ENCODE peak calls at places on chromosomes 7 and 10, in seven cellular contexts. One of them, this sample, is unnamed.
A peak's percentile ranks its signal among the peaks of the same experiment; 100 is the strongest.

GRCh38 chr10:132113766-132114365 is 48.1 kb downstream of the JAKMIP3 start:
- DNase-seq in upper lobe of right lung: peak; percentile 46
- DNase-seq in A673: no peak
- DNase-seq in right cardiac atrium: no peak
- DNase-seq in trophoblast cell: no peak
- DNase-seq in CD4-positive, alpha-beta memory T cell: no peak
- DNase-seq in RWPE2: peak; percentile 27
- DNase-seq in this sample: no peak

GRCh38 chr10:103653581-103654020 is 160.1 kb downstream of the NEURL1 start:
- DNase-seq in upper lobe of right lung: no peak
- DNase-seq in A673: no peak
- DNase-seq in right cardiac atrium: no peak
- DNase-seq in trophoblast cell: no peak
- DNase-seq in CD4-positive, alpha-beta memory T cell: no peak
- DNase-seq in RWPE2: no peak
- DNase-seq in this sample: no peak

GRCh38 chr10:77234599-77234998 is 403.0 kb downstream of the KCNMA1 start:
- DNase-seq in upper lobe of right lung: no peak
- DNase-seq in A673: no peak
- DNase-seq in right cardiac atrium: no peak
- DNase-seq in trophoblast cell: no peak
- DNase-seq in CD4-positive, alpha-beta memory T cell: no peak
- DNase-seq in RWPE2: no peak
- DNase-seq in this sample: no peak

GRCh38 chr10:62769574-62770242 is 34.8 kb upstream of the ADO start:
- DNase-seq in upper lobe of right lung: no peak
- DNase-seq in A673: peak; percentile 23
- DNase-seq in right cardiac atrium: peak; percentile 45
- DNase-seq in trophoblast cell: no peak
- DNase-seq in CD4-positive, alpha-beta memory T cell: no peak
- DNase-seq in RWPE2: no peak
- DNase-seq in this sample: no peak

GRCh38 chr10:120941468-120941867 is 90.3 kb downstream of the WDR11 start:
- DNase-seq in upper lobe of right lung: no peak
- DNase-seq in A673: no peak
- DNase-seq in right cardiac atrium: no peak
- DNase-seq in trophoblast cell: no peak
- DNase-seq in CD4-positive, alpha-beta memory T cell: no peak
- DNase-seq in RWPE2: no peak
- DNase-seq in this sample: no peak

GRCh38 chr7:66344166-66344565 is 139.0 kb downstream of the TPST1 start:
- DNase-seq in upper lobe of right lung: no peak
- DNase-seq in A673: no peak
- DNase-seq in right cardiac atrium: no peak
- DNase-seq in trophoblast cell: no peak
- DNase-seq in CD4-positive, alpha-beta memory T cell: no peak
- DNase-seq in RWPE2: no peak
- DNase-seq in this sample: peak; percentile 58

GRCh38 chr7:92698237-92698841 is 108.1 kb upstream of the FAM133B start:
- DNase-seq in upper lobe of right lung: no peak
- DNase-seq in A673: peak; percentile 48
- DNase-seq in right cardiac atrium: no peak
- DNase-seq in trophoblast cell: no peak
- DNase-seq in CD4-positive, alpha-beta memory T cell: no peak
- DNase-seq in RWPE2: no peak
- DNase-seq in this sample: peak; percentile 83

GRCh38 chr7:70071786-70072185 is 473.5 kb downstream of the AUTS2 start:
- DNase-seq in upper lobe of right lung: no peak
- DNase-seq in A673: no peak
- DNase-seq in right cardiac atrium: no peak
- DNase-seq in trophoblast cell: no peak
- DNase-seq in CD4-positive, alpha-beta memory T cell: no peak
- DNase-seq in RWPE2: no peak
- DNase-seq in this sample: no peak

DNA sequence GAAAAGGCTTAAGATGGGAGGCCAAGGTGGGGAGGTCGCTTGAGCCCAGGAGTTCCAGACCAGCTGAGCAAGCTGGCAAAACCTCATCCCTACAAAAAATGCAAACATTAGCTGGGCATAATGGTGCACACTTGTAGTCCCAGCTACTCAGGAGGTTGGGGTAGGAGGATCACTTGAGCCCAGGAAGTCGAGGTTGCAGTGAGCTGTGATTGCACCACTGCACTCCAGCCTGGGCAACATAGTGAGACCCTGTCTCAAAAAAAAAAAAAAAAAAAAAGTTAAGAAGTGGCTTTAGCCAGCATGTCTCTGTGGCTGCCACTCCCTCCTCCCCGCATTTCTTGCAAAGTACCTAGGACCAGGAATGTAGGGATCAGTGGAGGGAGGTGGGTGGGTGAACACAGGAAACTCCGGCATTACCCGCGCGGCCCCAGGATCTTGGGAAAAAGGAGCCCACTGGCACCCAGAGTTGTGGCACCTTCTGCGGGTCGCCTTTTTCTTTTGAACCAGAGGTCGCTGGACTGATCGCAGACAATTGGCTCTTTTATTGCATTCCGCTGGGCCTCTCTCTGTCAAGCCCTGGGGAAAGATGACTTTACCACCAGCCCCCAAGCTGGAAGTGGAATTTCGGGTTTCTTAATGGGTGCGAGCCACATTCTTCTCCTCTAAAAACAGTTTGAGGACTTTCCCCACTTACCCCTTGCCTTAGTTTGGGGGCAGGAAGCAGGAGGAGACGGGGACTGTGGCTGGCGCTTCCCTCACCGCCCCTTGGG is 3.5 kb downstream of the VGF start:
- DNase-seq in upper lobe of right lung: no peak
- DNase-seq in A673: no peak
- DNase-seq in right cardiac atrium: no peak
- DNase-seq in trophoblast cell: peak; percentile 21
- DNase-seq in CD4-positive, alpha-beta memory T cell: no peak
- DNase-seq in RWPE2: no peak
- DNase-seq in this sample: no peak
- H3K4me3 ChIP-seq in upper lobe of right lung: no peak overlapping the region
- H3K4me3 ChIP-seq in A673: no peak overlapping the region
- H3K4me3 ChIP-seq in right cardiac atrium: no peak overlapping the region
- H3K4me3 ChIP-seq in trophoblast cell: no peak overlapping the region
- H3K4me3 ChIP-seq in CD4-positive, alpha-beta memory T cell: no peak overlapping the region
- H3K4me3 ChIP-seq in RWPE2: no peak overlapping the region
- H3K4me3 ChIP-seq in this sample: no peak overlapping the region

GRCh38 chr7:130919316-130920103 is 185.5 kb upstream of the KLF14 start:
- DNase-seq in upper lobe of right lung: no peak
- DNase-seq in A673: no peak
- DNase-seq in right cardiac atrium: no peak
- DNase-seq in trophoblast cell: no peak
- DNase-seq in CD4-positive, alpha-beta memory T cell: no peak
- DNase-seq in RWPE2: no peak
- DNase-seq in this sample: no peak

GRCh38 chr7:130917669-130918128 is 183.7 kb upstream of the KLF14 start:
- DNase-seq in upper lobe of right lung: no peak
- DNase-seq in A673: peak; percentile 92
- DNase-seq in right cardiac atrium: no peak
- DNase-seq in trophoblast cell: no peak
- DNase-seq in CD4-positive, alpha-beta memory T cell: no peak
- DNase-seq in RWPE2: no peak
- DNase-seq in this sample: no peak

GRCh38 chr7:130920122-130920521 is 186.1 kb upstream of the KLF14 start:
- DNase-seq in upper lobe of right lung: no peak
- DNase-seq in A673: no peak
- DNase-seq in right cardiac atrium: no peak
- DNase-seq in trophoblast cell: no peak
- DNase-seq in CD4-positive, alpha-beta memory T cell: no peak
- DNase-seq in RWPE2: no peak
- DNase-seq in this sample: no peak

GRCh38 chr7:130921391-130922180 is 187.6 kb upstream of the KLF14 start:
- DNase-seq in upper lobe of right lung: no peak
- DNase-seq in A673: peak; percentile 65
- DNase-seq in right cardiac atrium: peak; percentile 83
- DNase-seq in trophoblast cell: no peak
- DNase-seq in CD4-positive, alpha-beta memory T cell: no peak
- DNase-seq in RWPE2: no peak
- DNase-seq in this sample: peak; percentile 96

DNA sequence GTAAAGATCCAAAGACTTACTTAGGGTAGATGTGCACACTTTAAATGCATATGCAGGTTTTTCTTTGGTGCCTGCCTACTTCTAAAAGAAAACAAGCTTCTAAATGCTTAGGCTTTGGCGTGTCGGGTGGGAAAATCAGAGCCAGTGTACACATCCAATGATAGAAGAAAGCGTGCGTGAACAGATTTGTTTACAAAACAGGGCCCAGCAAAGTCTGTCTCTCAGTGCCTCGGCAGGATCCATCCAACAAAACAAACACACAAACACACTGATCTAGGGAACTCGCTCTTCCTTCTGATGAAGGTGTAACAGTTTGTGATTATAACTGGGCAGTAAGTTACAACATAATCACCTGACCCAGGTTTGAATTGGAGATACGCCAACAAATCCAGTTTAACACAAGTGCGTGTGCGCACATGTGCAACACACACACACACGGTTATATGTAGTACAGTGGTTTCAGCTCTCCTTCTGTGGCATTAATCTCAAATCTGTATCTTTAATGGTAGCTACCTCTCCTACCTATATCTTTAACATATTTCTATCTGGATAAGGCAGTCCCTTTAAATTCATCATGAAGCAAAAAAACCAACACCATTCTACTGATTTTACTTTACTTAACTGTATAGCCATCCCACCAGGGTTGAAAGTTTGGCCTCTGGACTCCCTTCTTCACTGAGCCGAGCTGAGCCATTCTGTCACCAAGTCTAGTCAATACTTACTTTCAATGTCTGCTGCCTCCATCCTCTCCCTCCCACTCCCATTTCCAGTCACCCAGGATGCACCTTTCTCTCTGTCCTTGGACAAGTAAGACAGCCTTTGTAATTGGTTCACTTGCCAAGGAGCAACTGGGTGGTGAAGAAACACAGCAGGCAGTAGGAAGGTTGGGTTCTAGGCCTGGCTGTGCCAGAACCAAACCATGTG is 184.4 kb upstream of the KLF14 start:
- DNase-seq in upper lobe of right lung: no peak
- DNase-seq in A673: peak; percentile 15
- DNase-seq in right cardiac atrium: no peak
- DNase-seq in trophoblast cell: no peak
- DNase-seq in CD4-positive, alpha-beta memory T cell: no peak
- DNase-seq in RWPE2: no peak
- DNase-seq in this sample: no peak
- H3K4me1 ChIP-seq in upper lobe of right lung: peaks cover 64% of the 10 kb centered on the region
- H3K4me1 ChIP-seq in A673: peaks cover 93% of the 10 kb centered on the region
- H3K4me1 ChIP-seq in right cardiac atrium: peaks cover 32% of the 10 kb centered on the region
- H3K4me1 ChIP-seq in trophoblast cell: peaks cover 11% of the 10 kb centered on the region
- H3K4me1 ChIP-seq in CD4-positive, alpha-beta memory T cell: peaks cover 100% of the 10 kb centered on the region
- H3K4me1 ChIP-seq in RWPE2: peaks cover 60% of the 10 kb centered on the region
- H3K4me1 ChIP-seq in this sample: peaks cover 91% of the 10 kb centered on the region

GRCh38 chr7:151275813-151276577 is 27.5 kb upstream of the SMARCD3 start:
- DNase-seq in upper lobe of right lung: peak; percentile 75
- DNase-seq in A673: no peak
- DNase-seq in right cardiac atrium: no peak
- DNase-seq in trophoblast cell: no peak
- DNase-seq in CD4-positive, alpha-beta memory T cell: no peak
- DNase-seq in RWPE2: no peak
- DNase-seq in this sample: no peak

GRCh38 chr7:151278949-151279348 is 30.5 kb upstream of the SMARCD3 start:
- DNase-seq in upper lobe of right lung: no peak
- DNase-seq in A673: no peak
- DNase-seq in right cardiac atrium: no peak
- DNase-seq in trophoblast cell: no peak
- DNase-seq in CD4-positive, alpha-beta memory T cell: no peak
- DNase-seq in RWPE2: no peak
- DNase-seq in this sample: no peak

GRCh38 chr7:151274936-151275812 is 26.7 kb upstream of the SMARCD3 start:
- DNase-seq in upper lobe of right lung: no peak
- DNase-seq in A673: no peak
- DNase-seq in right cardiac atrium: no peak
- DNase-seq in trophoblast cell: no peak
- DNase-seq in CD4-positive, alpha-beta memory T cell: no peak
- DNase-seq in RWPE2: no peak
- DNase-seq in this sample: no peak

GRCh38 chr7:151277631-151278030 is 29.1 kb upstream of the SMARCD3 start:
- DNase-seq in upper lobe of right lung: no peak
- DNase-seq in A673: no peak
- DNase-seq in right cardiac atrium: no peak
- DNase-seq in trophoblast cell: no peak
- DNase-seq in CD4-positive, alpha-beta memory T cell: no peak
- DNase-seq in RWPE2: no peak
- DNase-seq in this sample: no peak

GRCh38 chr7:151276651-151277590 is 28.4 kb upstream of the SMARCD3 start:
- DNase-seq in upper lobe of right lung: peak; percentile 84
- DNase-seq in A673: peak; percentile 78
- DNase-seq in right cardiac atrium: peak; percentile 84
- DNase-seq in trophoblast cell: no peak
- DNase-seq in CD4-positive, alpha-beta memory T cell: peak; percentile 65
- DNase-seq in RWPE2: no peak
- DNase-seq in this sample: peak; percentile 83
- H3K4me3 ChIP-seq in upper lobe of right lung: peak overlapping the region; percentile 44
- H3K4me3 ChIP-seq in A673: peak overlapping the region; percentile 40
- H3K4me3 ChIP-seq in right cardiac atrium: peak overlapping the region; percentile 68
- H3K4me3 ChIP-seq in trophoblast cell: peak overlapping the region; percentile 59
- H3K4me3 ChIP-seq in CD4-positive, alpha-beta memory T cell: peak overlapping the region; percentile 38
- H3K4me3 ChIP-seq in RWPE2: peak overlapping the region; percentile 46
- H3K4me3 ChIP-seq in this sample: peak overlapping the region; percentile 69

GRCh38 chr7:44060091-44060947 is 5.0 kb downstream of the PGAM2 start:
- DNase-seq in upper lobe of right lung: peak; percentile 55
- DNase-seq in A673: no peak
- DNase-seq in right cardiac atrium: peak; percentile 61
- DNase-seq in trophoblast cell: no peak
- DNase-seq in CD4-positive, alpha-beta memory T cell: no peak
- DNase-seq in RWPE2: no peak
- DNase-seq in this sample: no peak
- H3K4me1 ChIP-seq in upper lobe of right lung: peaks cover 3% of the 10 kb centered on the region
- H3K4me1 ChIP-seq in A673: no peaks in the 10 kb centered on the region
- H3K4me1 ChIP-seq in right cardiac atrium: no peaks in the 10 kb centered on the region
- H3K4me1 ChIP-seq in trophoblast cell: peaks cover 3% of the 10 kb centered on the region
- H3K4me1 ChIP-seq in CD4-positive, alpha-beta memory T cell: peaks cover 4% of the 10 kb centered on the region
- H3K4me1 ChIP-seq in RWPE2: no peaks in the 10 kb centered on the region
- H3K4me1 ChIP-seq in this sample: peaks cover 34% of the 10 kb centered on the region

This sample was measured in adipocyte.